ENCODE peak calls at places on chromosomes 16 and 17, in six cellular contexts. L is natural killer cell, B is GM03348, X is WERI-Rb-1, F is right lobe of liver, I is erythroblast. Y is an unnamed sample.

GRCh38 chr16:66335704-66336329 is 30.7 kb upstream of the CDH5 start:
- DNase-seq in L (no peak), B (no peak), X (no peak), F (no peak), I (no peak), Y (no peak)

GRCh38 chr17:63490321-63490720 is 13.5 kb downstream of the ACE start:
- DNase-seq in L (no peak), B (no peak), X (no peak), F (no peak), I (no peak), Y (no peak)

GRCh38 chr16:67336646-67337045 is 10.0 kb downstream of the LRRC36 start:
- DNase-seq in L (no peak), B (no peak), X (no peak), F (no peak), I (no peak), Y (no peak)

GRCh38 chr16:17345043-17345442 is 125.7 kb downstream of the XYLT1 start:
- DNase-seq in L (peak; percentile 30), B (peak; percentile 66), X (no peak), F (no peak), I (no peak), Y (no peak)

GRCh38 chr16:53131363-53132071 is 76.7 kb downstream of the CHD9 start:
- DNase-seq in L (peak; percentile 52), B (peak; percentile 78), X (peak; percentile 28), F (peak; percentile 77), I (peak; percentile 65), Y (peak; percentile 82)

GRCh38 chr16:57304169-57305061 is 19.9 kb upstream of the PLLP start:
- DNase-seq in L (no peak), B (peak; percentile 21), X (no peak), F (peak; percentile 77), I (no peak), Y (no peak)

GRCh38 chr16:20866161-20866772 is 33.9 kb downstream of the DCUN1D3 start:
- DNase-seq in L (no peak), B (peak; percentile 71), X (peak; percentile 100), F (peak; percentile 80), I (peak; percentile 59), Y (peak; percentile 70)

GRCh38 chr17:70202840-70203239 is 33.5 kb downstream of the KCNJ2 start:
- DNase-seq in L (no peak), B (no peak), X (no peak), F (no peak), I (no peak), Y (no peak)

GRCh38 chr16:64738321-64738960 is 383.4 kb downstream of the CDH11 start:
- DNase-seq in L (no peak), B (peak; percentile 78), X (no peak), F (no peak), I (no peak), Y (no peak)

GRCh38 chr17:78125976-78126894 is 2.3 kb downstream of the TMC6 start:
- DNase-seq in L (no peak), B (no peak), X (no peak), F (peak; percentile 45), I (no peak), Y (no peak)

GRCh38 chr16:89350701-89351380 is 133.3 kb downstream of the ZNF778 start:
- DNase-seq in L (no peak), B (no peak), X (no peak), F (no peak), I (no peak), Y (no peak)